ENCODE peak calls at places on chromosome 14, in nine cellular contexts. U is heart left ventricle; S is BE2C; W is progenitor cell of endocrine pancreas; F is cardiac fibroblast; K is transverse colon; J is HCT116; A is CD4-positive, alpha-beta T cell; C is CD8-positive, alpha-beta T cell. P is an unnamed sample.

GRCh38 chr14:105500726-105501101 is 9.7 kb downstream of the TEDC1 start:
- DNase-seq in U (no peak), S (no peak), W (no peak), F (no peak), K (no peak), J (no peak), A (no peak), C (no peak), P (no peak)

GRCh38 chr14:91484186-91484585 is 25.9 kb downstream of the PPP4R3A start:
- DNase-seq in U (no peak), S (no peak), W (no peak), F (no peak), K (no peak), J (no peak), A (no peak), C (no peak), P (no peak)

GRCh38 chr14:95498622-95499353 is 17.7 kb downstream of the SYNE3 start:
- DNase-seq in U (no peak), S (peak), W (no peak), F (peak), K (no peak), J (no peak), A (no peak), C (no peak), P (no peak)

GRCh38 chr14:21915814-21916213 is 242.2 kb upstream of the OR4E1 start:
- DNase-seq in U (no peak), S (no peak), W (no peak), F (peak), K (no peak), J (no peak), A (no peak), C (no peak), P (no peak)

GRCh38 chr14:80955434-80955939 is at the start of gene TSHR:
- DNase-seq in U (no peak), S (no peak), W (no peak), F (peak), K (no peak), J (no peak), A (no peak), C (peak), P (no peak)

GRCh38 chr14:68941820-68942219 is 37.3 kb downstream of the ACTN1 start:
- DNase-seq in U (peak), S (no peak), W (no peak), F (peak), K (peak), J (no peak), A (no peak), C (no peak), P (no peak)

GRCh38 chr14:57987051-57987450 is 121.2 kb upstream of the SLC35F4 start:
- DNase-seq in U (no peak), S (no peak), W (no peak), F (no peak), K (no peak), J (no peak), A (no peak), C (no peak), P (no peak)

GRCh38 chr14:49875640-49876198 is 17.2 kb upstream of the ARF6 start:
- DNase-seq in U (no peak), S (no peak), W (no peak), F (no peak), K (no peak), J (no peak), A (no peak), C (no peak), P (no peak)

GRCh38 chr14:86038401-86038985 is 508.5 kb downstream of the FLRT2 start:
- DNase-seq in U (no peak), S (peak), W (peak), F (peak), K (peak), J (no peak), A (peak), C (peak), P (peak)

GRCh38 chr14:67517083-67517482 is 16.0 kb upstream of the PLEKHH1 start:
- DNase-seq in U (peak), S (peak), W (no peak), F (peak), K (peak), J (no peak), A (no peak), C (no peak), P (no peak)

GRCh38 chr14:62031504-62031903 is 269.3 kb downstream of the SNAPC1 start:
- DNase-seq in U (no peak), S (no peak), W (no peak), F (no peak), K (no peak), J (no peak), A (no peak), C (no peak), P (no peak)

GRCh38 chr14:60815371-60815770 is 80.8 kb downstream of the MNAT1 start:
- DNase-seq in U (no peak), S (no peak), W (no peak), F (no peak), K (no peak), J (no peak), A (no peak), C (no peak), P (no peak)

GRCh38 chr14:82811246-82811645 is 1277.6 kb upstream of the SEL1L start:
- DNase-seq in U (no peak), S (no peak), W (no peak), F (no peak), K (no peak), J (no peak), A (no peak), C (no peak), P (no peak)

GRCh38 chr14:59566281-59566680 is 10.3 kb downstream of the CCDC175 start:
- DNase-seq in U (no peak), S (no peak), W (no peak), F (no peak), K (no peak), J (no peak), A (no peak), C (no peak), P (no peak)

GRCh38 chr14:52069617-52070431 is 965 bp upstream of the NID2 start:
- DNase-seq in U (no peak), S (no peak), W (no peak), F (peak), K (peak), J (no peak), A (no peak), C (peak), P (peak)

GRCh38 chr14:69298131-69299071 is 38.4 kb downstream of the GALNT16 start:
- DNase-seq in U (no peak), S (no peak), W (no peak), F (no peak), K (no peak), J (no peak), A (no peak), C (no peak), P (no peak)

GRCh38 chr14:60998617-60999016 is 17.6 kb downstream of the SLC38A6 start:
- DNase-seq in U (no peak), S (no peak), W (no peak), F (no peak), K (no peak), J (no peak), A (no peak), C (no peak), P (no peak)

GRCh38 chr14:101032433-101032832 is 128.9 kb upstream of the RTL1 start:
- DNase-seq in U (no peak), S (no peak), W (no peak), F (no peak), K (no peak), J (no peak), A (no peak), C (no peak), P (no peak)

GRCh38 chr14:60206837-60207533 is 41.8 kb upstream of the DHRS7 start:
- DNase-seq in U (no peak), S (no peak), W (no peak), F (no peak), K (no peak), J (no peak), A (no peak), C (no peak), P (no peak)

GRCh38 chr14:29521526-29522137 is 406.0 kb downstream of the PRKD1 start:
- DNase-seq in U (no peak), S (peak), W (no peak), F (peak), K (no peak), J (no peak), A (no peak), C (no peak), P (no peak)

GRCh38 chr14:32468955-32469354 is 139.9 kb downstream of the AKAP6 start:
- DNase-seq in U (no peak), S (no peak), W (no peak), F (peak), K (no peak), J (no peak), A (no peak), C (no peak), P (no peak)

GRCh38 chr14:98114122-98114895 is 1157.7 kb downstream of the BCL11B start:
- DNase-seq in U (no peak), S (no peak), W (no peak), F (no peak), K (no peak), J (no peak), A (no peak), C (no peak), P (no peak)

DNA sequence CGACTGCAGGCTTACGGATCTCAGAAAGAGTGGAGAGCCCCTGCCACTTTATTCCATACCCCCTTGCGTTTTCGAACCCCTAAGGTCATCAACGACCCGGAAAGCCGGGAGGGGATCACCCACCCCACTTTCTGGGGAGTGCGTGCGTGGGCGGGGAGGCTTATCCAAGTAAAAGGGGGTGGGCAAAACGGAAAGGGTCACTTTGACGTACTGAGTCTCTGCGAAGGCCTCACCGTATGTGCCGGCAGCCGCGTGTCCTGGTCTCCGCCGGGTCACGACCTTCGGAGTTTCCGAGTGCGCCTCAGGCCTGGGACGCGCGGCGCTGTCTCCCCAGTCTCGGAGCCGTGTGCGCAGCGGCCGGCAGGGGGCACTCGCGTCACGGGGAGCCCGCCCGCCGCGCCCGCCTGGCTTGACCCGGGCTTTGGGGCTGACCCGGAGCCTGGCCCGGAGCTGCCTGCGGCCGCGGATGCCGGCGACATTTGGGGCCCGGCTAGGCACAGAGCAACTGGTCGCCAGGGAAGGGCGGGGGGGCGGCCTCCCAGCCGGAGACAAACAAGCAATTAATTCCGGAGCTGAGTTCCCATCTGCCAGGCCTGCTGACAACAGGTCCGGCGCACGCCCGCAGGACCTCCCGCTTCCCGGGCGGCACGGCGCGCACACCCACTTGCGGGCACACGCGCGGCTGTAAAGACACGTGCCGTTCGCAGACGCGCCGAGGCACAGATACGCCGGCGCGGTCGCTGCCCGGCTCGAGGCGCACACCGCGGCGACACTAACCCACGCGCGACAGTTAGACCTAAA is 890 bp upstream of the KIF26A start:
- DNase-seq in U (peak), S (peak), W (peak), F (peak), K (peak), J (no peak), A (peak), C (peak), P (peak)
- TF ChIP-seq CTCF in U (peak), S (peak), W (peak), F (peak), K (peak), J (peak), A (peak), C (peak), P (peak)

GRCh38 chr14:72978856-72979255 is 48.0 kb downstream of the ZFYVE1 start:
- DNase-seq in U (no peak), S (no peak), W (no peak), F (no peak), K (no peak), J (no peak), A (no peak), C (no peak), P (no peak)

GRCh38 chr14:72970824-72971434 is 44.7 kb downstream of the DCAF4 start:
- DNase-seq in U (no peak), S (no peak), W (no peak), F (no peak), K (no peak), J (no peak), A (no peak), C (no peak), P (no peak)

GRCh38 chr14:72980863-72981262 is 46.0 kb downstream of the ZFYVE1 start:
- DNase-seq in U (no peak), S (no peak), W (no peak), F (no peak), K (no peak), J (no peak), A (no peak), C (no peak), P (no peak)

GRCh38 chr14:72974661-72975060 is 48.4 kb downstream of the DCAF4 start:
- DNase-seq in U (no peak), S (no peak), W (no peak), F (no peak), K (no peak), J (no peak), A (no peak), C (no peak), P (no peak)

GRCh38 chr14:72975776-72976175 is 49.5 kb downstream of the DCAF4 start:
- DNase-seq in U (no peak), S (peak), W (no peak), F (no peak), K (no peak), J (no peak), A (no peak), C (no peak), P (no peak)
- TF ChIP-seq CTCF in U (no peak), S (peak), W (no peak), F (no peak), K (no peak), J (peak), A (no peak), C (no peak), P (no peak)

GRCh38 chr14:24351517-24351916 is 11.7 kb upstream of the RIPK3 start:
- DNase-seq in U (no peak), S (no peak), W (no peak), F (peak), K (no peak), J (no peak), A (no peak), C (no peak), P (no peak)

GRCh38 chr14:24343795-24344660 is 4.2 kb upstream of the RIPK3 start:
- DNase-seq in U (no peak), S (no peak), W (no peak), F (no peak), K (no peak), J (no peak), A (no peak), C (no peak), P (no peak)

GRCh38 chr14:24349742-24350141 is 10.0 kb upstream of the RIPK3 start:
- DNase-seq in U (no peak), S (no peak), W (no peak), F (no peak), K (no peak), J (no peak), A (no peak), C (no peak), P (no peak)

GRCh38 chr14:24347140-24347539 is 7.3 kb upstream of the RIPK3 start:
- DNase-seq in U (no peak), S (no peak), W (no peak), F (no peak), K (no peak), J (no peak), A (no peak), C (no peak), P (no peak)

DNA sequence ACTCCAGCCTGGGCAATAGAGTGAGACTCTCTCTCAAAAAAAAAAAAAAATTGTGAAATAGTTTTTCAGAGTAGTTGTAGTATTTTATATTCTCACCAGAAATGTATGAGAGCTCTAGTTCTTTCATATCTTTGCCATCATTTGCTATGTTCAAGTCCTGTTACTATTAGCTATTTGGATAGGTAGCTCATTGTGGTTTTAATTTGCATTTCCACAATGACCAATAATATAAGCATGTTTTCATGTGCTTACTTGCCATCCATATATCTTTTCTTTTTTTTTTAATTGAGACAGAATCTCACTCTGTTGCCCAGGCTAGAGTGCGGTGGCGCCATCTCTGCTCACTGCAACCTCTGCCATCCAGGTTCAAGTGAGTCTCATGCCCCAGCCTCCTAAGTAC is 8.4 kb upstream of the RIPK3 start:
- DNase-seq in U (no peak), S (no peak), W (no peak), F (no peak), K (no peak), J (no peak), A (no peak), C (no peak), P (no peak)
- TF ChIP-seq CTCF in U (no peak), S (no peak), W (no peak), F (no peak), K (no peak), J (no peak), A (no peak), C (no peak), P (no peak)

GRCh38 chr14:93146119-93146518 is 30.4 kb upstream of the ITPK1 start:
- DNase-seq in U (no peak), S (no peak), W (no peak), F (no peak), K (no peak), J (no peak), A (no peak), C (no peak), P (no peak)

GRCh38 chr14:93148979-93149378 is 33.3 kb upstream of the ITPK1 start:
- DNase-seq in U (no peak), S (no peak), W (no peak), F (no peak), K (no peak), J (no peak), A (no peak), C (no peak), P (no peak)

GRCh38 chr14:93137864-93138263 is 22.1 kb upstream of the ITPK1 start:
- DNase-seq in U (peak), S (peak), W (no peak), F (peak), K (peak), J (no peak), A (no peak), C (no peak), P (peak)

DNA sequence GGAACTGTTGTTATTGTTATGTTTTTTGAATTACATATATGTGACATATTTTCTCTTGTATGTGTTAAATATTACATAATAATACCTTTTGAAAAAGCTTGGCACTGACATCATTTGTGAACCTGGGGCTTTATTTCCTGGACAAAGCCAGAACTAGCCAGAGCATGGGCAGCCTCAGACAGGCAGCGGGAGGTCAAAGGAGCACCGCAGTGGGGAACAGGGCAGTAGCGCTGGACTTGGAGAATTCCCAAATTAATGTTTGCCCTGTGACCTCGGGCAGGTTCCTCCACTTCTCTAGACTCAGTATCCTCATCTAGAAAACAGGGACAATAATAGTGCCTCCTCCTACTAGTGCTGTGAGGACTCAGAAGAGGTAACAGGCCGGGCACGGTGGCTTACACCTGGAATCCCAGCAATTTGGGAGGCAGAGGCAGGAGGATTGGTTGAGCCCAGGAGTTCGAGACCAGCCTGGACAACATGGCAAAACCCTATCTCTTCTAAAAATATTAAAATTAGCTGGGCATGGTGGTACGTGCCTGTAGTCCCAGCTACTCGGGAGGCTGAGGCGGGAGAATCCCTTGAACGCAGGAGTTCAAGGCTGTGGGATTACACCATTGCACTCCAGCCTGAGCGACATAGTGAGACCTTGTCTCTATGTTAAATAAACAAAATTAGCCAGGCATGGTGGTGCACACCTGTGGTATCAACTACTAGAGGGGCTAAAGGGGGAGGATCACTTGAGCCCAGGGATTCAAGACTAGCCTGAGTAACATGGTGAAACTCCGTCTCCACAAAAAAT is 27.3 kb upstream of the ITPK1 start:
- DNase-seq in U (no peak), S (no peak), W (no peak), F (no peak), K (no peak), J (no peak), A (no peak), C (no peak), P (no peak)
- TF ChIP-seq CTCF in U (no peak), S (no peak), W (no peak), F (no peak), K (no peak), J (no peak), A (no peak), C (no peak), P (no peak)

DNA sequence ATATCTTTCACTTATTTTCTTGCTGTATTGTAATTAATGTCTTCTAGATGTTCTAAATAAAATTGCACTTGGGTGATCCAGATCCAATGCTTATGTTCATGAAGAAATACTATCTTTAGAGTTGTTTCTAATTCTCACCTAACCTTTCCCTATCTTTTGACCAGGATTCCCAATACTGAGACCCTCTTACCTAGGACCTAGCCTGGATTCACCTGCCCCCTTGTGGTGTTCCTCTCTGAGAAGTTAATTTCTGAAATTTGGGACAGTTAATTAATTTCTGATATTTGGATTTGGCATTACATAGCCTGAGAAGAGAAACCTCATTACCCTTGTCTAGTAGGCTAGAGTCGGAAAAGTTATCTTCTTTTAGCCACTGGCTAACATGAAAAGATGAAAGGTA is 29.5 kb downstream of the FOXA1 start:
- DNase-seq in U (no peak), S (no peak), W (no peak), F (no peak), K (no peak), J (no peak), A (no peak), C (no peak), P (no peak)
- TF ChIP-seq CTCF in U (no peak), S (no peak), W (peak), F (peak), K (peak), J (peak), A (no peak), C (no peak), P (no peak)

DNA sequence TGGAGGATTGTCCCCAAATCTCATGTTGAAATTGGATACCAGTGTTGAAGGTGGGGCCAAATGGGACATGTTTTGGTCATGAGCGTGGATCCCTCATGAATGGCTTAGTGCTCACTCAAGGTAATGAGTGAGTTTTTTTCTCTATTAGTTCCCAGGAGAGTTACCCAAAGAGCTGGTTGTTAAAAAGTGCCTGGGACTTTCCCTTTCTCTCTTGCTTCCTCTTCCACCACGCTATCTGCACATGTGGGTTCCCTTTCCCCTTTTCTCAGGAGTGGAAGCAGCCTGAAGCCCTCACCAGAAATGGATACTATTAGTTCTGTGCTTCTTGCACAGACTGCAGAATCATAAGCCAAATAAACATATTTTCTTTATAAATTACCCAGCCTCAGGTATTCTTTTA is 465.4 kb downstream of the FSCB start:
- DNase-seq in U (no peak), S (no peak), W (no peak), F (no peak), K (no peak), J (no peak), A (no peak), C (no peak), P (no peak)
- TF ChIP-seq CTCF in U (no peak), S (no peak), W (no peak), F (no peak), K (no peak), J (no peak), A (no peak), C (no peak), P (no peak)